ENCODE peak calls at places on chromosomes 12 and 14, in nine cellular contexts. One of them, this sample, is unnamed.

GRCh38 chr12:57793920-57794319 is 11.3 kb downstream of the TSFM start:
- DNase-seq in esophagus squamous epithelium: no peak
- DNase-seq in ACHN: no peak
- DNase-seq in fibroblast of lung: peak; percentile 61
- DNase-seq in neural progenitor cell: no peak
- DNase-seq in stimulated activated CD8-positive, alpha-beta memory T cell treated with anti-CD3 and anti-CD28 coated beads, Interleukin-4, amount 100 ng/mL, for 1 hour: no peak
- DNase-seq in adipocyte: peak; percentile 70
- DNase-seq in NCI-H2029 treated with DMSO at 0.1 percent for 48 hours: no peak
- DNase-seq in naive thymus-derived CD8-positive, alpha-beta T cell: no peak
- DNase-seq in this sample: no peak

GRCh38 chr12:128940974-128941373 is 87.7 kb downstream of the GLT1D1 start:
- DNase-seq in esophagus squamous epithelium: no peak
- DNase-seq in ACHN: no peak
- DNase-seq in fibroblast of lung: no peak
- DNase-seq in neural progenitor cell: no peak
- DNase-seq in stimulated activated CD8-positive, alpha-beta memory T cell treated with anti-CD3 and anti-CD28 coated beads, Interleukin-4, amount 100 ng/mL, for 1 hour: no peak
- DNase-seq in adipocyte: no peak
- DNase-seq in NCI-H2029 treated with DMSO at 0.1 percent for 48 hours: peak; percentile 69
- DNase-seq in naive thymus-derived CD8-positive, alpha-beta T cell: no peak
- DNase-seq in this sample: peak; percentile 19

GRCh38 chr14:59302313-59302712 is 113.8 kb downstream of the DAAM1 start:
- DNase-seq in esophagus squamous epithelium: no peak
- DNase-seq in ACHN: no peak
- DNase-seq in fibroblast of lung: no peak
- DNase-seq in neural progenitor cell: no peak
- DNase-seq in stimulated activated CD8-positive, alpha-beta memory T cell treated with anti-CD3 and anti-CD28 coated beads, Interleukin-4, amount 100 ng/mL, for 1 hour: no peak
- DNase-seq in adipocyte: no peak
- DNase-seq in NCI-H2029 treated with DMSO at 0.1 percent for 48 hours: no peak
- DNase-seq in naive thymus-derived CD8-positive, alpha-beta T cell: no peak
- DNase-seq in this sample: no peak

GRCh38 chr14:89915114-89915878 is 39.2 kb downstream of the EFCAB11 start:
- DNase-seq in esophagus squamous epithelium: no peak
- DNase-seq in ACHN: peak; percentile 63
- DNase-seq in fibroblast of lung: peak; percentile 84
- DNase-seq in neural progenitor cell: peak; percentile 62
- DNase-seq in stimulated activated CD8-positive, alpha-beta memory T cell treated with anti-CD3 and anti-CD28 coated beads, Interleukin-4, amount 100 ng/mL, for 1 hour: peak; percentile 33
- DNase-seq in adipocyte: peak; percentile 89
- DNase-seq in NCI-H2029 treated with DMSO at 0.1 percent for 48 hours: peak; percentile 4
- DNase-seq in naive thymus-derived CD8-positive, alpha-beta T cell: peak; percentile 73
- DNase-seq in this sample: peak; percentile 73

GRCh38 chr14:90705052-90705392 is 111.2 kb downstream of the TTC7B start:
- DNase-seq in esophagus squamous epithelium: no peak
- DNase-seq in ACHN: no peak
- DNase-seq in fibroblast of lung: no peak
- DNase-seq in neural progenitor cell: no peak
- DNase-seq in stimulated activated CD8-positive, alpha-beta memory T cell treated with anti-CD3 and anti-CD28 coated beads, Interleukin-4, amount 100 ng/mL, for 1 hour: no peak
- DNase-seq in adipocyte: no peak
- DNase-seq in NCI-H2029 treated with DMSO at 0.1 percent for 48 hours: no peak
- DNase-seq in naive thymus-derived CD8-positive, alpha-beta T cell: no peak
- DNase-seq in this sample: no peak

GRCh38 chr14:101950100-101950499 is 14.3 kb upstream of the DYNC1H1 start:
- DNase-seq in esophagus squamous epithelium: no peak
- DNase-seq in ACHN: no peak
- DNase-seq in fibroblast of lung: no peak
- DNase-seq in neural progenitor cell: no peak
- DNase-seq in stimulated activated CD8-positive, alpha-beta memory T cell treated with anti-CD3 and anti-CD28 coated beads, Interleukin-4, amount 100 ng/mL, for 1 hour: no peak
- DNase-seq in adipocyte: no peak
- DNase-seq in NCI-H2029 treated with DMSO at 0.1 percent for 48 hours: no peak
- DNase-seq in naive thymus-derived CD8-positive, alpha-beta T cell: no peak
- DNase-seq in this sample: no peak

GRCh38 chr12:104213952-104214351 is 1.6 kb upstream of the TXNRD1 start:
- DNase-seq in esophagus squamous epithelium: no peak
- DNase-seq in ACHN: no peak
- DNase-seq in fibroblast of lung: peak; percentile 91
- DNase-seq in neural progenitor cell: no peak
- DNase-seq in stimulated activated CD8-positive, alpha-beta memory T cell treated with anti-CD3 and anti-CD28 coated beads, Interleukin-4, amount 100 ng/mL, for 1 hour: no peak
- DNase-seq in adipocyte: peak; percentile 92
- DNase-seq in NCI-H2029 treated with DMSO at 0.1 percent for 48 hours: peak; percentile 57
- DNase-seq in naive thymus-derived CD8-positive, alpha-beta T cell: no peak
- DNase-seq in this sample: peak; percentile 91

GRCh38 chr12:12070674-12071661 is at the start of gene BCL2L14:
- DNase-seq in esophagus squamous epithelium: no peak
- DNase-seq in ACHN: no peak
- DNase-seq in fibroblast of lung: no peak
- DNase-seq in neural progenitor cell: no peak
- DNase-seq in stimulated activated CD8-positive, alpha-beta memory T cell treated with anti-CD3 and anti-CD28 coated beads, Interleukin-4, amount 100 ng/mL, for 1 hour: no peak
- DNase-seq in adipocyte: no peak
- DNase-seq in NCI-H2029 treated with DMSO at 0.1 percent for 48 hours: no peak
- DNase-seq in naive thymus-derived CD8-positive, alpha-beta T cell: no peak
- DNase-seq in this sample: no peak

GRCh38 chr14:74941676-74942097 is 13.7 kb downstream of the PGF start:
- DNase-seq in esophagus squamous epithelium: no peak
- DNase-seq in ACHN: peak; percentile 20
- DNase-seq in fibroblast of lung: peak; percentile 40
- DNase-seq in neural progenitor cell: no peak
- DNase-seq in stimulated activated CD8-positive, alpha-beta memory T cell treated with anti-CD3 and anti-CD28 coated beads, Interleukin-4, amount 100 ng/mL, for 1 hour: peak; percentile 35
- DNase-seq in adipocyte: peak; percentile 57
- DNase-seq in NCI-H2029 treated with DMSO at 0.1 percent for 48 hours: no peak
- DNase-seq in naive thymus-derived CD8-positive, alpha-beta T cell: no peak
- DNase-seq in this sample: no peak

GRCh38 chr12:49188205-49188915 is 520 bp downstream of the TUBA1A start:
- DNase-seq in esophagus squamous epithelium: no peak
- DNase-seq in ACHN: peak; percentile 81
- DNase-seq in fibroblast of lung: peak; percentile 79
- DNase-seq in neural progenitor cell: peak; percentile 74
- DNase-seq in stimulated activated CD8-positive, alpha-beta memory T cell treated with anti-CD3 and anti-CD28 coated beads, Interleukin-4, amount 100 ng/mL, for 1 hour: peak; percentile 55
- DNase-seq in adipocyte: peak; percentile 85
- DNase-seq in NCI-H2029 treated with DMSO at 0.1 percent for 48 hours: peak; percentile 38
- DNase-seq in naive thymus-derived CD8-positive, alpha-beta T cell: peak; percentile 93
- DNase-seq in this sample: peak; percentile 76

GRCh38 chr12:67651380-67651695 is 2.8 kb downstream of the DYRK2 start:
- DNase-seq in esophagus squamous epithelium: no peak
- DNase-seq in ACHN: peak; percentile 66
- DNase-seq in fibroblast of lung: peak; percentile 70
- DNase-seq in neural progenitor cell: peak; percentile 10
- DNase-seq in stimulated activated CD8-positive, alpha-beta memory T cell treated with anti-CD3 and anti-CD28 coated beads, Interleukin-4, amount 100 ng/mL, for 1 hour: no peak
- DNase-seq in adipocyte: peak; percentile 56
- DNase-seq in NCI-H2029 treated with DMSO at 0.1 percent for 48 hours: no peak
- DNase-seq in naive thymus-derived CD8-positive, alpha-beta T cell: peak; percentile 72
- DNase-seq in this sample: peak; percentile 57

GRCh38 chr12:1603621-1604020 is 9.2 kb upstream of the FBXL14 start:
- DNase-seq in esophagus squamous epithelium: no peak
- DNase-seq in ACHN: no peak
- DNase-seq in fibroblast of lung: no peak
- DNase-seq in neural progenitor cell: no peak
- DNase-seq in stimulated activated CD8-positive, alpha-beta memory T cell treated with anti-CD3 and anti-CD28 coated beads, Interleukin-4, amount 100 ng/mL, for 1 hour: no peak
- DNase-seq in adipocyte: no peak
- DNase-seq in NCI-H2029 treated with DMSO at 0.1 percent for 48 hours: no peak
- DNase-seq in naive thymus-derived CD8-positive, alpha-beta T cell: no peak
- DNase-seq in this sample: no peak

GRCh38 chr12:19451196-19451595 is 11.9 kb downstream of the AEBP2 start:
- DNase-seq in esophagus squamous epithelium: no peak
- DNase-seq in ACHN: no peak
- DNase-seq in fibroblast of lung: peak; percentile 84
- DNase-seq in neural progenitor cell: peak; percentile 27
- DNase-seq in stimulated activated CD8-positive, alpha-beta memory T cell treated with anti-CD3 and anti-CD28 coated beads, Interleukin-4, amount 100 ng/mL, for 1 hour: no peak
- DNase-seq in adipocyte: no peak
- DNase-seq in NCI-H2029 treated with DMSO at 0.1 percent for 48 hours: no peak
- DNase-seq in naive thymus-derived CD8-positive, alpha-beta T cell: no peak
- DNase-seq in this sample: peak; percentile 35

GRCh38 chr12:67666605-67667004 is 18.1 kb downstream of the DYRK2 start:
- DNase-seq in esophagus squamous epithelium: no peak
- DNase-seq in ACHN: no peak
- DNase-seq in fibroblast of lung: no peak
- DNase-seq in neural progenitor cell: no peak
- DNase-seq in stimulated activated CD8-positive, alpha-beta memory T cell treated with anti-CD3 and anti-CD28 coated beads, Interleukin-4, amount 100 ng/mL, for 1 hour: no peak
- DNase-seq in adipocyte: no peak
- DNase-seq in NCI-H2029 treated with DMSO at 0.1 percent for 48 hours: no peak
- DNase-seq in naive thymus-derived CD8-positive, alpha-beta T cell: no peak
- DNase-seq in this sample: no peak

GRCh38 chr14:73236752-73237218 is 521 bp upstream of the PAPLN start:
- DNase-seq in esophagus squamous epithelium: no peak
- DNase-seq in ACHN: no peak
- DNase-seq in fibroblast of lung: no peak
- DNase-seq in neural progenitor cell: peak; percentile 24
- DNase-seq in stimulated activated CD8-positive, alpha-beta memory T cell treated with anti-CD3 and anti-CD28 coated beads, Interleukin-4, amount 100 ng/mL, for 1 hour: no peak
- DNase-seq in adipocyte: no peak
- DNase-seq in NCI-H2029 treated with DMSO at 0.1 percent for 48 hours: no peak
- DNase-seq in naive thymus-derived CD8-positive, alpha-beta T cell: no peak
- DNase-seq in this sample: no peak

GRCh38 chr12:26346748-26347147 is 151.4 kb downstream of the SSPN start:
- DNase-seq in esophagus squamous epithelium: no peak
- DNase-seq in ACHN: no peak
- DNase-seq in fibroblast of lung: peak; percentile 66
- DNase-seq in neural progenitor cell: no peak
- DNase-seq in stimulated activated CD8-positive, alpha-beta memory T cell treated with anti-CD3 and anti-CD28 coated beads, Interleukin-4, amount 100 ng/mL, for 1 hour: no peak
- DNase-seq in adipocyte: peak; percentile 14
- DNase-seq in NCI-H2029 treated with DMSO at 0.1 percent for 48 hours: no peak
- DNase-seq in naive thymus-derived CD8-positive, alpha-beta T cell: no peak
- DNase-seq in this sample: no peak

GRCh38 chr14:35532783-35533356 is 1.1 kb upstream of the INSM2 start:
- DNase-seq in esophagus squamous epithelium: no peak
- DNase-seq in ACHN: no peak
- DNase-seq in fibroblast of lung: no peak
- DNase-seq in neural progenitor cell: no peak
- DNase-seq in stimulated activated CD8-positive, alpha-beta memory T cell treated with anti-CD3 and anti-CD28 coated beads, Interleukin-4, amount 100 ng/mL, for 1 hour: no peak
- DNase-seq in adipocyte: no peak
- DNase-seq in NCI-H2029 treated with DMSO at 0.1 percent for 48 hours: peak; percentile 93
- DNase-seq in naive thymus-derived CD8-positive, alpha-beta T cell: no peak
- DNase-seq in this sample: no peak

GRCh38 chr14:76870146-76870545 is 43.9 kb downstream of the LRRC74A start:
- DNase-seq in esophagus squamous epithelium: no peak
- DNase-seq in ACHN: peak; percentile 17
- DNase-seq in fibroblast of lung: no peak
- DNase-seq in neural progenitor cell: peak; percentile 58
- DNase-seq in stimulated activated CD8-positive, alpha-beta memory T cell treated with anti-CD3 and anti-CD28 coated beads, Interleukin-4, amount 100 ng/mL, for 1 hour: no peak
- DNase-seq in adipocyte: no peak
- DNase-seq in NCI-H2029 treated with DMSO at 0.1 percent for 48 hours: no peak
- DNase-seq in naive thymus-derived CD8-positive, alpha-beta T cell: no peak
- DNase-seq in this sample: peak; percentile 33

GRCh38 chr14:88792572-88793258 is at the start of gene EML5:
- DNase-seq in esophagus squamous epithelium: peak; percentile 55
- DNase-seq in ACHN: peak; percentile 65
- DNase-seq in fibroblast of lung: peak; percentile 54
- DNase-seq in neural progenitor cell: peak; percentile 93
- DNase-seq in stimulated activated CD8-positive, alpha-beta memory T cell treated with anti-CD3 and anti-CD28 coated beads, Interleukin-4, amount 100 ng/mL, for 1 hour: peak; percentile 59
- DNase-seq in adipocyte: peak; percentile 87
- DNase-seq in NCI-H2029 treated with DMSO at 0.1 percent for 48 hours: no peak
- DNase-seq in naive thymus-derived CD8-positive, alpha-beta T cell: peak; percentile 89
- DNase-seq in this sample: peak; percentile 43

GRCh38 chr12:6223545-6223944 is 23.3 kb downstream of the CD9 start:
- DNase-seq in esophagus squamous epithelium: no peak
- DNase-seq in ACHN: no peak
- DNase-seq in fibroblast of lung: no peak
- DNase-seq in neural progenitor cell: no peak
- DNase-seq in stimulated activated CD8-positive, alpha-beta memory T cell treated with anti-CD3 and anti-CD28 coated beads, Interleukin-4, amount 100 ng/mL, for 1 hour: no peak
- DNase-seq in adipocyte: no peak
- DNase-seq in NCI-H2029 treated with DMSO at 0.1 percent for 48 hours: no peak
- DNase-seq in naive thymus-derived CD8-positive, alpha-beta T cell: no peak
- DNase-seq in this sample: no peak

GRCh38 chr14:95885866-95886265 is 9.2 kb downstream of the TUNAR start:
- DNase-seq in esophagus squamous epithelium: no peak
- DNase-seq in ACHN: no peak
- DNase-seq in fibroblast of lung: no peak
- DNase-seq in neural progenitor cell: no peak
- DNase-seq in stimulated activated CD8-positive, alpha-beta memory T cell treated with anti-CD3 and anti-CD28 coated beads, Interleukin-4, amount 100 ng/mL, for 1 hour: no peak
- DNase-seq in adipocyte: no peak
- DNase-seq in NCI-H2029 treated with DMSO at 0.1 percent for 48 hours: no peak
- DNase-seq in naive thymus-derived CD8-positive, alpha-beta T cell: no peak
- DNase-seq in this sample: no peak

GRCh38 chr14:53710615-53711014 is 246.0 kb downstream of the BMP4 start:
- DNase-seq in esophagus squamous epithelium: no peak
- DNase-seq in ACHN: no peak
- DNase-seq in fibroblast of lung: no peak
- DNase-seq in neural progenitor cell: no peak
- DNase-seq in stimulated activated CD8-positive, alpha-beta memory T cell treated with anti-CD3 and anti-CD28 coated beads, Interleukin-4, amount 100 ng/mL, for 1 hour: no peak
- DNase-seq in adipocyte: no peak
- DNase-seq in NCI-H2029 treated with DMSO at 0.1 percent for 48 hours: no peak
- DNase-seq in naive thymus-derived CD8-positive, alpha-beta T cell: no peak
- DNase-seq in this sample: no peak

GRCh38 chr14:102924632-102925588 is 2.4 kb downstream of the AMN start:
- DNase-seq in esophagus squamous epithelium: no peak
- DNase-seq in ACHN: no peak
- DNase-seq in fibroblast of lung: no peak
- DNase-seq in neural progenitor cell: no peak
- DNase-seq in stimulated activated CD8-positive, alpha-beta memory T cell treated with anti-CD3 and anti-CD28 coated beads, Interleukin-4, amount 100 ng/mL, for 1 hour: no peak
- DNase-seq in adipocyte: no peak
- DNase-seq in NCI-H2029 treated with DMSO at 0.1 percent for 48 hours: no peak
- DNase-seq in naive thymus-derived CD8-positive, alpha-beta T cell: no peak
- DNase-seq in this sample: no peak

GRCh38 chr12:88431245-88431644 is 149.0 kb downstream of the KITLG start:
- DNase-seq in esophagus squamous epithelium: no peak
- DNase-seq in ACHN: no peak
- DNase-seq in fibroblast of lung: no peak
- DNase-seq in neural progenitor cell: no peak
- DNase-seq in stimulated activated CD8-positive, alpha-beta memory T cell treated with anti-CD3 and anti-CD28 coated beads, Interleukin-4, amount 100 ng/mL, for 1 hour: no peak
- DNase-seq in adipocyte: no peak
- DNase-seq in NCI-H2029 treated with DMSO at 0.1 percent for 48 hours: no peak
- DNase-seq in naive thymus-derived CD8-positive, alpha-beta T cell: no peak
- DNase-seq in this sample: no peak

GRCh38 chr12:41943671-41944070 is 201.0 kb downstream of the GXYLT1 start:
- DNase-seq in esophagus squamous epithelium: no peak
- DNase-seq in ACHN: no peak
- DNase-seq in fibroblast of lung: no peak
- DNase-seq in neural progenitor cell: no peak
- DNase-seq in stimulated activated CD8-positive, alpha-beta memory T cell treated with anti-CD3 and anti-CD28 coated beads, Interleukin-4, amount 100 ng/mL, for 1 hour: no peak
- DNase-seq in adipocyte: no peak
- DNase-seq in NCI-H2029 treated with DMSO at 0.1 percent for 48 hours: no peak
- DNase-seq in naive thymus-derived CD8-positive, alpha-beta T cell: no peak
- DNase-seq in this sample: no peak

GRCh38 chr14:44791730-44792129 is 170.0 kb downstream of the KLHL28 start:
- DNase-seq in esophagus squamous epithelium: no peak
- DNase-seq in ACHN: no peak
- DNase-seq in fibroblast of lung: no peak
- DNase-seq in neural progenitor cell: no peak
- DNase-seq in stimulated activated CD8-positive, alpha-beta memory T cell treated with anti-CD3 and anti-CD28 coated beads, Interleukin-4, amount 100 ng/mL, for 1 hour: no peak
- DNase-seq in adipocyte: no peak
- DNase-seq in NCI-H2029 treated with DMSO at 0.1 percent for 48 hours: no peak
- DNase-seq in naive thymus-derived CD8-positive, alpha-beta T cell: no peak
- DNase-seq in this sample: no peak

GRCh38 chr12:100857971-100858370 is 63.4 kb downstream of the ANO4 start:
- DNase-seq in esophagus squamous epithelium: no peak
- DNase-seq in ACHN: no peak
- DNase-seq in fibroblast of lung: no peak
- DNase-seq in neural progenitor cell: no peak
- DNase-seq in stimulated activated CD8-positive, alpha-beta memory T cell treated with anti-CD3 and anti-CD28 coated beads, Interleukin-4, amount 100 ng/mL, for 1 hour: no peak
- DNase-seq in adipocyte: peak; percentile 15
- DNase-seq in NCI-H2029 treated with DMSO at 0.1 percent for 48 hours: no peak
- DNase-seq in naive thymus-derived CD8-positive, alpha-beta T cell: no peak
- DNase-seq in this sample: no peak

GRCh38 chr12:67593041-67593870 is 55.3 kb upstream of the DYRK2 start:
- DNase-seq in esophagus squamous epithelium: no peak
- DNase-seq in ACHN: peak; percentile 22
- DNase-seq in fibroblast of lung: peak; percentile 4
- DNase-seq in neural progenitor cell: no peak
- DNase-seq in stimulated activated CD8-positive, alpha-beta memory T cell treated with anti-CD3 and anti-CD28 coated beads, Interleukin-4, amount 100 ng/mL, for 1 hour: no peak
- DNase-seq in adipocyte: peak; percentile 21
- DNase-seq in NCI-H2029 treated with DMSO at 0.1 percent for 48 hours: peak; percentile 53
- DNase-seq in naive thymus-derived CD8-positive, alpha-beta T cell: no peak
- DNase-seq in this sample: peak; percentile 38

GRCh38 chr14:75497191-75497590 is 25.1 kb upstream of the BATF start:
- DNase-seq in esophagus squamous epithelium: no peak
- DNase-seq in ACHN: no peak
- DNase-seq in fibroblast of lung: no peak
- DNase-seq in neural progenitor cell: no peak
- DNase-seq in stimulated activated CD8-positive, alpha-beta memory T cell treated with anti-CD3 and anti-CD28 coated beads, Interleukin-4, amount 100 ng/mL, for 1 hour: no peak
- DNase-seq in adipocyte: no peak
- DNase-seq in NCI-H2029 treated with DMSO at 0.1 percent for 48 hours: no peak
- DNase-seq in naive thymus-derived CD8-positive, alpha-beta T cell: no peak
- DNase-seq in this sample: no peak

GRCh38 chr14:40494483-40494882 is 1062.2 kb upstream of the FBXO33 start:
- DNase-seq in esophagus squamous epithelium: no peak
- DNase-seq in ACHN: no peak
- DNase-seq in fibroblast of lung: no peak
- DNase-seq in neural progenitor cell: peak; percentile 26
- DNase-seq in stimulated activated CD8-positive, alpha-beta memory T cell treated with anti-CD3 and anti-CD28 coated beads, Interleukin-4, amount 100 ng/mL, for 1 hour: no peak
- DNase-seq in adipocyte: no peak
- DNase-seq in NCI-H2029 treated with DMSO at 0.1 percent for 48 hours: no peak
- DNase-seq in naive thymus-derived CD8-positive, alpha-beta T cell: no peak
- DNase-seq in this sample: peak; percentile 2

GRCh38 chr12:89326260-89327040 is 25.9 kb downstream of the DUSP6 start:
- DNase-seq in esophagus squamous epithelium: no peak
- DNase-seq in ACHN: no peak
- DNase-seq in fibroblast of lung: no peak
- DNase-seq in neural progenitor cell: peak; percentile 64
- DNase-seq in stimulated activated CD8-positive, alpha-beta memory T cell treated with anti-CD3 and anti-CD28 coated beads, Interleukin-4, amount 100 ng/mL, for 1 hour: no peak
- DNase-seq in adipocyte: no peak
- DNase-seq in NCI-H2029 treated with DMSO at 0.1 percent for 48 hours: no peak
- DNase-seq in naive thymus-derived CD8-positive, alpha-beta T cell: no peak
- DNase-seq in this sample: no peak